ENCODE peak calls at places on chromosomes 5 and 9, in four cellular contexts. O, W, F and H are unnamed samples.
A peak's percentile ranks its signal among the peaks of the same experiment; 100 is the strongest.

GRCh38 chr9:228929-229695 is 14.4 kb downstream of the DOCK8 start:
- DNase-seq in O (no peak), W (no peak), F (no peak), H (no peak)

GRCh38 chr5:149325166-149325735 is 20.0 kb upstream of the GRPEL2 start:
- DNase-seq in O (no peak), W (peak; percentile 91), F (no peak), H (no peak)

GRCh38 chr9:120982851-120983250 is 56.3 kb upstream of the TRAF1 start:
- DNase-seq in O (no peak), W (no peak), F (no peak), H (no peak)

GRCh38 chr5:145804701-145805100 is 30.4 kb downstream of the PRELID2 start:
- DNase-seq in O (no peak), W (no peak), F (no peak), H (no peak)

GRCh38 chr5:66894480-66895240 is 298.5 kb downstream of the MAST4 start:
- DNase-seq in O (no peak), W (peak; percentile 86), F (no peak), H (no peak)

GRCh38 chr5:164065266-164065665 is 559.8 kb downstream of the MAT2B start:
- DNase-seq in O (no peak), W (no peak), F (no peak), H (no peak)

GRCh38 chr9:109967651-109968331 is 187.8 kb downstream of the PALM2AKAP2 start:
- DNase-seq in O (peak; percentile 78), W (no peak), F (no peak), H (no peak)

GRCh38 chr9:135797507-135798302 is 95.7 kb downstream of the KCNT1 start:
- DNase-seq in O (no peak), W (peak; percentile 21), F (peak; percentile 81), H (peak; percentile 74)

GRCh38 chr9:128396970-128397613 is 23.6 kb upstream of the CERCAM start:
- DNase-seq in O (no peak), W (no peak), F (no peak), H (no peak)

GRCh38 chr9:128213746-128214497 is 10.7 kb downstream of the DNM1 start:
- DNase-seq in O (no peak), W (no peak), F (no peak), H (no peak)

GRCh38 chr5:62614355-62614754 is 35.7 kb downstream of the LRRC70 start:
- DNase-seq in O (no peak), W (no peak), F (no peak), H (no peak)

GRCh38 chr5:174737335-174737734 is 13.0 kb downstream of the MSX2 start:
- DNase-seq in O (no peak), W (no peak), F (no peak), H (no peak)

GRCh38 chr5:174736777-174737176 is 12.4 kb downstream of the MSX2 start:
- DNase-seq in O (no peak), W (no peak), F (no peak), H (no peak)

GRCh38 chr5:174734571-174735497 is 10.5 kb downstream of the MSX2 start:
- DNase-seq in O (no peak), W (no peak), F (no peak), H (no peak)

GRCh38 chr5:174735498-174736350 is 11.3 kb downstream of the MSX2 start:
- DNase-seq in O (no peak), W (peak; percentile 4), F (no peak), H (no peak)

DNA sequence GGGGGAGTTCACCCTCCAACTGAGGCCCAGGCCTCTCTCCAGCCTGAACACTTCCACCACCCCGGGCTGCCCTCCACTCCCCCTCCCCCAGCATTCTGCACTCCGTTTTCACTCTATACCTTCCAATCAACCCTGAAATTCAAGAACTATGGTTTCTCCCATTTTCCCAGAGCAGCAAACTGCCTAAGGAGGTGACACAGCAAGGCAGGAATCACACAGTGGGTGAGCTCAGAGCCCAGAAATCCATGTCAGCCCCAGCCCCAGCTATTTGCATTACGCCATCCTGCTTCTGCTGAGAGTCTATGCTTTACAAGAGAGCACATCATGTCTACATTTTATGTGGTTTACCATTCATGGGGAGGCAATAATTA is 12.0 kb downstream of the MSX2 start:
- DNase-seq in O (no peak), W (peak; percentile 29), F (no peak), H (no peak)
- TF ChIP-seq CTCF in O (no peak), W (no peak), F (no peak), H (no peak)

DNA sequence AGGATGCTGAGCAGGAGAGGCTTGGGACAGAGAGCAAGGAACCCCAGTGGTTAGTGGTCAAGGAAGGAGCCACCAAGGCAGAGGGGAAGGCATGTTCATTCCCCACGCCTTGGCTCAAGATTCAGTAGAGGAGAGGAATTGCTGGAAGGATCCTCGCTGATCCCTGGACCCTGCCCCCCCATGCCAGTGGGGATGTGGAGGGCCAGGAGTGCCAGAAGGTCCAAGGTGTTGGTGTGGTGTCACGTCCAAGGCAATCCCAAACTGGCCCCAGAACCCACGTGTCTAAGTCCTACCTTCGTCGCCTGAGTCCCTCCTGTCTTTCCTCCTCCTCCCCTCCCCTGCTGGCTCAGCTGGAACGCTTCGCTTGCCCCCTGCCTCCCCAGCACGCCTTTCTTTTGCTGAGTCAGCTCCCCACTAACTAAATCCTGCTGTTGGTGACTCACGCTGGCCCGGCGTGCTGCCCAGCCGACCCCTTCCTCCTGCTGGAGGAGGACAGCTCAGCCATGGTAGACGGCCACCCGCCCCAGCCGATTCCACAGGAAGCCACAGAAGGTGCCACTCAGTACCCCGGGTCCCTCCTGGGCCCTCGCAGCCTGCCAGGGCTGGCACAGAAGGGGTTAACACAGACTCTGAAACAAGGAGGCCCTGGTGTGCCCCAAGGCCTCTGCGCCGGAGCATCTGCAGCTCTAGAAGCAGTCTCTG is 37.6 kb upstream of the ORM1 start:
- DNase-seq in O (no peak), W (peak; percentile 48), F (no peak), H (no peak)
- TF ChIP-seq CTCF in O (no peak), W (no peak), F (no peak), H (no peak)

GRCh38 chr9:5578018-5578697 is 50.7 kb upstream of the RIC1 start:
- DNase-seq in O (no peak), W (no peak), F (no peak), H (no peak)

GRCh38 chr9:5574097-5574496 is 54.8 kb upstream of the RIC1 start:
- DNase-seq in O (no peak), W (no peak), F (no peak), H (no peak)

GRCh38 chr9:5577225-5577624 is 51.7 kb upstream of the RIC1 start:
- DNase-seq in O (no peak), W (no peak), F (no peak), H (no peak)

GRCh38 chr9:5571629-5572232 is 57.2 kb upstream of the RIC1 start:
- DNase-seq in O (no peak), W (no peak), F (no peak), H (no peak)

DNA sequence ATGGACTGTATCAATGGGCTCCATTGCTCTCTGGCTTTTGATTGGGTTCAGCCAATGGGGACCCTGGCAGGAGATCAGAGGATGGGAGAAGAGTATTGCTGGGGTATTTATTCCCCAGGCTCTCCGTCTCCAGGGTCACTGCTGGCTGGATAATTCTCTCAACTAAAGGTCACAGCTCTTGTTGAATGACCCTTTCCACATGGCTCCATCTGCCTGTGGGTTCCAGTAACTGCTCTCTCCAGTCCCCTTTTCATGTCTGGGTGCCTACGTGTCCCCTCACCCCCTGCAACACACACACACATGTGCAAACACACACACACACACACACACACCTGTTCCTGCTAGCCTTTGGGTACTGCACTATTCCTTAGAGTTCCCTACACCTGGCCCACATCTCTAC is 53.9 kb upstream of the RIC1 start:
- DNase-seq in O (no peak), W (no peak), F (no peak), H (no peak)
- TF ChIP-seq CTCF in O (peak; percentile 17), W (peak; percentile 10), F (no peak), H (peak; percentile 47)

GRCh38 chr5:27652505-27652904 is 614.1 kb upstream of the CDH9 start:
- DNase-seq in O (no peak), W (peak; percentile 15), F (no peak), H (no peak)
- TF ChIP-seq CTCF in O (no peak), W (peak; percentile 46), F (no peak), H (peak; percentile 28)

DNA sequence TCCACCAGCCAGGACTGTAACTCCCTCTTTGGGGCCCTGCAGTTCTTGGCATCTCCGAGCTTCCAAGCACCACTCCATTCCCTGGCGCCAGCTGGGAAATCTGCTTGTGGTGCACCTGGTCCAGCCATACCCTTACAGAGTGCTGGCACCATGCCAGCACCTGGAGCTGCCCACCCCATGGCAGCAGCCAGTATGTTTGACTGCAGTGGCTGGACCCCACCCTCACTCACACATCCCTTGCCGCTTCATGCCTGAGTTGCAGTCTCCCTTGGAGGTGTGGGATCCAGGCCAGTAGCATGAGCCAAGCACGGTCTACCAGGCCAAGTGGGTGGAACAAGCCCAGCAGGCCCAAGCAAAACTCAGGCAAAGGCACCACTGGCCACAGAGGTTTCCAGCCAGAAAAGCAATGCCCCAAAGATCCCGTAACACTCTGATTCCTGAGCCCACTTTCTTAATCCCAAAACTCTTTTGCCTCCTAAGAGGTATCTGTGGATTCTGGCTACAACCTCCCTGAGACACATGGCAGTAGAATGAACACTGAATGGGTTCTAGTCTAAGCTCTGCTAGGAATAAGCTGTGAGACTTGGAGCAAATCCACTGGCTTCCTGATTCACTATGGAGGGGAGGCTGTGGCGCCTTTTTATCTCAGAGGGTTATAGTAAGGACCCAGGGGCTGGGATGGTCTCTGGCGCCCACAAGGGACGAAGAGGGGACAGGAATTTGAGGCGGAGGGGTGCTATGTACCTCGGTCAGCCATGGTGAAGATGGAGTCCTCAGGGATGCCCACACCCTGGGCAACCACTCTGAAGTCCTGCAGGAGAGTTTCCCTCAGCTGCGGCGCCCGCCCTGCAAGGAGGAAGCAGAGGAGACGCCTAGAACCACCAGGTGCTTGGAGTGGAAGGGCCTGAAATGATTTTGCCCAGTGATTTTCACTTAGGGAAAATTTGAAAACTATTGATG is 5.6 kb downstream of the AMBP start:
- DNase-seq in O (no peak), W (peak; percentile 32), F (no peak), H (no peak)
- TF ChIP-seq CTCF in O (no peak), W (no peak), F (no peak), H (no peak)

DNA sequence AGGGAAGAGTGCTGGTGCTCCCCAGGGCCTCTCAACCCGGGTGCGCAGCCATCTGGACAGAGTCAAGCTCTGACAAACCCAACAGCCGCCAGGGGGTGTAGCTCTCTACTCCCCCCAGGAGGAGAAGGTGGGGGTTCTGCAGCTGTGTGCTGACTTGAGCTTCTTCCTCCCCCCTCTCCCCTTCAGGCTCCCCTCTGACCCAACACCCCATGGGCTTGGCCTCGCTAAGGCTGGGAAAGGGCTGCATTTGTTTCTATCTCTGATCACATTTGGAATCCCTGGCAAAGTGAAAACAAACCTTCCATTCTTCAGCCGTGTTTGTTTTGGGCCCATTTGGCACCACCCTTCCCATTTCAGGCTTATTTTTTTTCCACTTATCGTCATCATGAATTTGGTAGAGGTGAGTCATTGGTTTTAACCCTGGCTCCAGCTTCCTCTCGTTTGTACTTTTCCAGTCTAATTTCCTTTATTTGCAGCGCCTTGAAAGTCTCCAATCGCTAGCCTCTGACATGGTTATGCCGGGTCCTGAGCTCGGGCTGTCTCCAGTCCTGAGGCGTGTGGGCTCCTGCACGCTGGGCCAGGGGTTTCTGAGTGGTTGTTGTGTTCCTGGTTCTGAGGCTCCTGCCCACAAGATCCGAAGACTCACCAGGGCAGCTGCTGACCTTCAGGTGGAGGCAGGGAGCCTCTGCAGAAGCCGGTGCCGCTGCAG is 36.1 kb downstream of the DAP start:
- DNase-seq in O (no peak), W (peak; percentile 80), F (no peak), H (no peak)
- TF ChIP-seq CTCF in O (peak; percentile 30), W (peak; percentile 41), F (no peak), H (no peak)

GRCh38 chr5:7606840-7607453 is 211.0 kb downstream of the ADCY2 start:
- DNase-seq in O (no peak), W (no peak), F (no peak), H (no peak)

GRCh38 chr5:7608772-7609171 is 212.8 kb downstream of the ADCY2 start:
- DNase-seq in O (no peak), W (no peak), F (no peak), H (no peak)
- TF ChIP-seq CTCF in O (no peak), W (no peak), F (no peak), H (no peak)